ENCODE peak calls at places on chromosomes 1 and 21, in four cellular contexts. P, S, C and M are unnamed samples.

GRCh38 chr1:23561076-23561812 is 1.9 kb upstream of the ID3 start:
- DNase-seq in P (no peak), S (no peak), C (no peak), M (no peak)

GRCh38 chr1:152479792-152480595 is 30.6 kb upstream of the LCE5A start:
- DNase-seq in P (no peak), S (peak; percentile 70), C (peak; percentile 66), M (peak; percentile 59)

GRCh38 chr1:222204475-222204874 is 343.4 kb downstream of the HHIPL2 start:
- DNase-seq in P (no peak), S (no peak), C (no peak), M (no peak)

GRCh38 chr1:64396817-64397216 is 73.1 kb upstream of the CACHD1 start:
- DNase-seq in P (no peak), S (no peak), C (no peak), M (peak; percentile 24)

GRCh38 chr1:48869116-48869893 is 92.6 kb upstream of the BEND5 start:
- DNase-seq in P (no peak), S (no peak), C (peak; percentile 10), M (no peak)

GRCh38 chr1:4408380-4408779 is 246.0 kb upstream of the AJAP1 start:
- DNase-seq in P (no peak), S (no peak), C (no peak), M (no peak)

GRCh38 chr1:37189111-37189510 is 154.8 kb upstream of the GRIK3 start:
- DNase-seq in P (no peak), S (no peak), C (no peak), M (no peak)

GRCh38 chr21:38077504-38077903 is 161.2 kb upstream of the KCNJ6 start:
- DNase-seq in P (no peak), S (no peak), C (no peak), M (no peak)

GRCh38 chr1:240786880-240787279 is 174.9 kb upstream of the GREM2 start:
- DNase-seq in P (no peak), S (no peak), C (no peak), M (no peak)

GRCh38 chr1:243549108-243549507 is 293.3 kb downstream of the SDCCAG8 start:
- DNase-seq in P (no peak), S (no peak), C (peak; percentile 45), M (no peak)

GRCh38 chr1:246151796-246152434 is 355.2 kb downstream of the SMYD3 start:
- DNase-seq in P (no peak), S (no peak), C (no peak), M (no peak)

GRCh38 chr1:182113879-182114626 is 52.5 kb upstream of the ZNF648 start:
- DNase-seq in P (peak; percentile 92), S (no peak), C (no peak), M (no peak)

GRCh38 chr1:183077107-183077506 is 53.9 kb downstream of the LAMC1 start:
- DNase-seq in P (no peak), S (no peak), C (no peak), M (no peak)

GRCh38 chr1:103348136-103348535 is 177.4 kb upstream of the RNPC3 start:
- DNase-seq in P (no peak), S (no peak), C (no peak), M (no peak)

GRCh38 chr1:183206538-183207117 is 20.6 kb downstream of the LAMC2 start:
- DNase-seq in P (no peak), S (no peak), C (no peak), M (no peak)

GRCh38 chr1:96979287-96979686 is 257.7 kb downstream of the PTBP2 start:
- DNase-seq in P (no peak), S (no peak), C (no peak), M (no peak)

GRCh38 chr1:226664413-226665101 is 74.5 kb downstream of the ITPKB start:
- DNase-seq in P (no peak), S (no peak), C (peak; percentile 87), M (no peak)
- H3K4me3 ChIP-seq in P (no peak overlapping the region), S (no peak overlapping the region), C (no peak overlapping the region), M (no peak overlapping the region)

GRCh38 chr1:31668303-31668883 is 23.7 kb upstream of the PEF1 start:
- DNase-seq in P (no peak), S (peak; percentile 48), C (no peak), M (no peak)

GRCh38 chr1:31671147-31671546 is 26.5 kb upstream of the PEF1 start:
- DNase-seq in P (no peak), S (no peak), C (no peak), M (no peak)

GRCh38 chr1:31669786-31670582 is 25.3 kb upstream of the PEF1 start:
- DNase-seq in P (peak; percentile 71), S (peak; percentile 91), C (peak; percentile 77), M (peak; percentile 68)

GRCh38 chr1:31670583-31670944 is 25.9 kb upstream of the PEF1 start:
- DNase-seq in P (no peak), S (no peak), C (no peak), M (no peak)

GRCh38 chr1:31669433-31669785 is 24.7 kb upstream of the PEF1 start:
- DNase-seq in P (no peak), S (no peak), C (no peak), M (no peak)
- H3K4me3 ChIP-seq in P (peak overlapping the region; percentile 32), S (no peak overlapping the region), C (peak overlapping the region; percentile 60), M (no peak overlapping the region)

DNA sequence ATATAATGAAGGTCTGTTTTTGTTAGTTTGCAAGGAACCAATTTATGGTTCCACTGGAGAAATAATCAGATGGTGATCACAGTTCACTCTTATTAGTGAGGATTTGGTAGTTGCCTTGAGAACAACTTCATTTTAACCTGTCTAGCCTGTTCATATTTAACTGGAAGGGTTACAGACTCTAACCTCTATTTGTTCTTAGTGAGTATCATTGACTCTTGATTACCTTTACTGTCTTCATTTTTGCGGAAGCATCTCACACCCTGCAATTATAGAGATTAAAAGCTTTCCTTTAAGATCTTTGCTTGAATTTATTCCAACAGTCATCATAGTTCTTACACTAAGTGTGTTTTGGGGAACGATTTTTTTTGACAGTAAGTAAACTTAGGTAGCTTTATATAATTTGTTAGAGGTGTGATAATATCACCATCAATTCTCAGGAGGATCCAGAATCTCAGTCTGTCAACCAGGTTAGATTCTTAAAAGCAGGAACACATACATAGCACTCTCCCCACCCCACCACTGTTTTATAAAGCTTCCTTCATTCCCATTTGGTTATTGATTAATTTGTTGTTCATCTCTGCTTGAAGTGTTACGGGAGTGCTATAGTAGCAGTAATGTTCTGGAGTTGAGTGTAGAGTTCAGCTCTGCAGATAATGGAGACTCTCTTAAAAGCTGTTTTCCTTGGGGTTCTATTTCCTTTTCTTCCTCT is 30.1 kb downstream of the B3GALT2 start:
- DNase-seq in P (no peak), S (no peak), C (no peak), M (no peak)
- H3K4me3 ChIP-seq in P (no peak overlapping the region), S (no peak overlapping the region), C (no peak overlapping the region), M (no peak overlapping the region)

DNA sequence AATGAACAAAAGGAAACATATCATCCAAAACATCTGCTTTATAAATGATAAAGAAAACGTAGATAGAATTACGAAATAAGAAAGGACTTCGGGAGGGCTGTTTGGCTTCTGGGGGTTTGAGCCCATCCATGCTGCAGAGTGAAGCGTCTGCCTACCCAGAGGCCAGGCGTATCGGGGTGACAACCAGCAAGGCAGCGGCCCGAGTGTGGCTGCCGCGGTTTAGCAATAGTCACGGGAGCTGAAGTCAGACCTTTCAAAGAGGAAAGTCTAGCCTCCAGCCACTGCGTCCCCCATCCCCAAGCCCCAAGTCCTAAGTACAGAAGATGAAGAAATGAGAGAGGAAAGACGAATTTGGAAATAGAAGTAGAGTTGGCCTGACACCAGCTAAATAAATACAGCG is 8.6 kb downstream of the SLC37A1 start:
- DNase-seq in P (peak; percentile 8), S (no peak), C (no peak), M (no peak)
- H3K4me3 ChIP-seq in P (no peak overlapping the region), S (no peak overlapping the region), C (no peak overlapping the region), M (no peak overlapping the region)

DNA sequence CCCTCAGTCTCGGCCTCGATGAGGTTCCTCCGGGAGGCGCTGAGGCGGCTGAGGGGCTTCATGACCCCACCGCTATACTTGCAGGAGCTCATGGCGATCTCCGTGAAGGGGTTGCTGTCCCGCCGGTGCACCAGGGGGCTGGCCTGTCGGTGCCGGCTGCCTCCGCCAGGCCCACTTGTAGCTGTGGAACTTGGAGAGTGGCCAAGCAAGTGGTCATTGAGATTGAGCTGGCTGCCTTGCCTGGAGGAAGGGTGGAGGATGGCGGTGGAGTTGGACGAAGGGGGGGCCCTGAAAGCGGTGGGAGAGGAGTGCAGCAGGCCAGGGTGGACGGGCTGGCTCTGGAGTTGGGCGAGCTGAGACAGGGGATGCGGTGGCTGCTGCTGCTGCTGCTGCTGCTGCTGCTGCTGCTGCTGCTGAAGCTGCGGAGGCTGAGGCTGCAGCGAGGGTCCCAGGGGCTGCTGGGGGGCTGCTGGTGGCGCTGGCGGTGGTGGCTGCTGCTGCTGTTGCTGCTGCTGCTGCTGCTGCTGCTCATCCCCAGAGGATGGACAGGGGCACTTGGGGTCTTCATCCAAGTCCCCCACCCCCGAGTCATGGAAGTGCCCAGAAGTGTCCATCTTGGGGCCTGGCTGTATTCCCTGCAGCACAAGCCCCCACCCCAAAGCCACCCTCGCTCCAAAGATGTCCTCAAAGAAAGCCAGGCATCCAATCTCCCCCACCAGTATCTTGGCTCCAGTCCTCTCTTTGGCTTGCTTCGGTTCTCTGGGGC is 547 bp downstream of the KCNN3 start:
- DNase-seq in P (no peak), S (peak; percentile 78), C (no peak), M (no peak)
- H3K4me3 ChIP-seq in P (peak overlapping the region; percentile 67), S (peak overlapping the region; percentile 49), C (no peak overlapping the region), M (peak overlapping the region; percentile 25)

DNA sequence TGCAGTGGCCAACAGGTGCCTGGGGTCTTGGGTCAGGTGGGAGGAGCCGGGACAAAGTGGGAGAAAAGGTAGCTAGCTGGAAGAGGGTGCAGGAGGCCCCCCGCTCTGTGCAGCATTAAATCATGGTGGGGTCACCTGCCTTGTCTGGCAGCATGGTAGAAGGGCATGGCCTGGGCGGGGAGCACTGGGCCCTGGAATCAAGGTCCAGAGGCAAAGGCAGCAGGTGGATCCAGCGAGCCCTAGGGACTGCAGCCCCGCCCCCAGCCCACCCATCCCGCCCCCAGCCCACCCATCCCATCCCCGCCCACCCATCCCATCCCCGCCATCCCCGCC is 16.7 kb upstream of the TTLL10 start:
- DNase-seq in P (no peak), S (no peak), C (no peak), M (no peak)
- H3K4me3 ChIP-seq in P (no peak overlapping the region), S (no peak overlapping the region), C (no peak overlapping the region), M (no peak overlapping the region)

GRCh38 chr21:21175798-21176334 is 177.7 kb downstream of the NCAM2 start:
- DNase-seq in P (no peak), S (no peak), C (no peak), M (no peak)
- H3K4me3 ChIP-seq in P (no peak overlapping the region), S (peak overlapping the region; percentile 17), C (no peak overlapping the region), M (no peak overlapping the region)

GRCh38 chr1:167501513-167502191 is 16.7 kb downstream of the CD247 start:
- DNase-seq in P (no peak), S (no peak), C (no peak), M (no peak)
- H3K4me3 ChIP-seq in P (no peak overlapping the region), S (no peak overlapping the region), C (no peak overlapping the region), M (no peak overlapping the region)